ENCODE peak calls at places on chromosome 17, in nine cellular contexts. One of them, this sample, is unnamed.

GRCh38 chr17:54968954-54969400 is 412 bp downstream of the STXBP4 start:
- DNase-seq in posterior cingulate gyrus: peak
- DNase-seq in AG04449: no peak
- DNase-seq in lower lobe of right lung: no peak
- DNase-seq in NCI-H345: no peak
- DNase-seq in EL: peak
- DNase-seq in omental fat pad: no peak
- DNase-seq in small intestine: no peak
- DNase-seq in AG09309: no peak
- DNase-seq in this sample: no peak

GRCh38 chr17:4719684-4720221 is 9.3 kb downstream of the ARRB2 start:
- DNase-seq in omental fat pad: no peak
- DNase-seq in AG04449: no peak
- DNase-seq in lower lobe of right lung: peak
- DNase-seq in NCI-H345: no peak
- DNase-seq in posterior cingulate gyrus: no peak
- DNase-seq in EL: no peak
- DNase-seq in AG09309: no peak
- DNase-seq in small intestine: peak
- DNase-seq in this sample: no peak

GRCh38 chr17:17844079-17844478 is 7.3 kb upstream of the SREBF1 start:
- DNase-seq in EL: no peak
- DNase-seq in lower lobe of right lung: no peak
- DNase-seq in omental fat pad: no peak
- DNase-seq in NCI-H345: no peak
- DNase-seq in small intestine: no peak
- DNase-seq in AG09309: no peak
- DNase-seq in posterior cingulate gyrus: no peak
- DNase-seq in AG04449: no peak
- DNase-seq in this sample: no peak

GRCh38 chr17:12388206-12388605 is 277.5 kb upstream of the MYOCD start:
- DNase-seq in AG04449: peak
- DNase-seq in NCI-H345: no peak
- DNase-seq in omental fat pad: no peak
- DNase-seq in AG09309: no peak
- DNase-seq in small intestine: no peak
- DNase-seq in lower lobe of right lung: no peak
- DNase-seq in posterior cingulate gyrus: no peak
- DNase-seq in EL: peak
- DNase-seq in this sample: no peak

GRCh38 chr17:31571124-31571892 is 179.8 kb downstream of the RAB11FIP4 start:
- DNase-seq in small intestine: no peak
- DNase-seq in AG04449: no peak
- DNase-seq in omental fat pad: peak
- DNase-seq in lower lobe of right lung: no peak
- DNase-seq in posterior cingulate gyrus: no peak
- DNase-seq in NCI-H345: no peak
- DNase-seq in EL: peak
- DNase-seq in AG09309: no peak
- DNase-seq in this sample: no peak

GRCh38 chr17:51165680-51166197 is 472 bp upstream of the NME2 start:
- DNase-seq in AG04449: no peak
- DNase-seq in EL: peak
- DNase-seq in NCI-H345: no peak
- DNase-seq in small intestine: no peak
- DNase-seq in AG09309: no peak
- DNase-seq in omental fat pad: no peak
- DNase-seq in posterior cingulate gyrus: no peak
- DNase-seq in lower lobe of right lung: no peak
- DNase-seq in this sample: no peak

GRCh38 chr17:39231587-39232551 is 6.1 kb upstream of the STAC2 start:
- DNase-seq in posterior cingulate gyrus: no peak
- DNase-seq in lower lobe of right lung: peak
- DNase-seq in EL: peak
- DNase-seq in AG09309: no peak
- DNase-seq in small intestine: no peak
- DNase-seq in omental fat pad: no peak
- DNase-seq in NCI-H345: peak
- DNase-seq in AG04449: no peak
- DNase-seq in this sample: peak

GRCh38 chr17:40560592-40561293 is 4.5 kb downstream of the CCR7 start:
- DNase-seq in AG04449: no peak
- DNase-seq in AG09309: no peak
- DNase-seq in omental fat pad: no peak
- DNase-seq in posterior cingulate gyrus: no peak
- DNase-seq in small intestine: peak
- DNase-seq in lower lobe of right lung: no peak
- DNase-seq in EL: peak
- DNase-seq in NCI-H345: no peak
- DNase-seq in this sample: peak

GRCh38 chr17:81049973-81050551 is 15.1 kb downstream of the BAIAP2 start:
- DNase-seq in omental fat pad: no peak
- DNase-seq in posterior cingulate gyrus: no peak
- DNase-seq in AG09309: no peak
- DNase-seq in lower lobe of right lung: peak
- DNase-seq in NCI-H345: no peak
- DNase-seq in AG04449: no peak
- DNase-seq in small intestine: peak
- DNase-seq in EL: peak
- DNase-seq in this sample: no peak

GRCh38 chr17:36643086-36643685 is 41.8 kb downstream of the MRM1 start:
- DNase-seq in lower lobe of right lung: no peak
- DNase-seq in omental fat pad: no peak
- DNase-seq in AG04449: no peak
- DNase-seq in AG09309: no peak
- DNase-seq in NCI-H345: no peak
- DNase-seq in small intestine: no peak
- DNase-seq in posterior cingulate gyrus: no peak
- DNase-seq in EL: no peak
- DNase-seq in this sample: no peak

GRCh38 chr17:46191332-46192210 is 1.7 kb downstream of the KANSL1 start:
- DNase-seq in small intestine: peak
- DNase-seq in omental fat pad: no peak
- DNase-seq in AG09309: no peak
- DNase-seq in NCI-H345: peak
- DNase-seq in EL: peak
- DNase-seq in posterior cingulate gyrus: no peak
- DNase-seq in AG04449: no peak
- DNase-seq in lower lobe of right lung: no peak
- DNase-seq in this sample: no peak

GRCh38 chr17:33520404-33521032 is 227.4 kb upstream of the ASIC2 start:
- DNase-seq in NCI-H345: peak
- DNase-seq in EL: peak
- DNase-seq in lower lobe of right lung: peak
- DNase-seq in AG09309: no peak
- DNase-seq in omental fat pad: peak
- DNase-seq in AG04449: no peak
- DNase-seq in posterior cingulate gyrus: peak
- DNase-seq in small intestine: peak
- DNase-seq in this sample: no peak

GRCh38 chr17:9209781-9210370 is 188.6 kb downstream of the NTN1 start:
- DNase-seq in small intestine: no peak
- DNase-seq in AG04449: no peak
- DNase-seq in omental fat pad: no peak
- DNase-seq in NCI-H345: no peak
- DNase-seq in AG09309: no peak
- DNase-seq in lower lobe of right lung: no peak
- DNase-seq in EL: no peak
- DNase-seq in posterior cingulate gyrus: no peak
- DNase-seq in this sample: peak

GRCh38 chr17:9860851-9861250 is 35.1 kb downstream of the GLP2R start:
- DNase-seq in small intestine: no peak
- DNase-seq in AG04449: no peak
- DNase-seq in EL: no peak
- DNase-seq in NCI-H345: no peak
- DNase-seq in AG09309: no peak
- DNase-seq in omental fat pad: no peak
- DNase-seq in posterior cingulate gyrus: no peak
- DNase-seq in lower lobe of right lung: no peak
- DNase-seq in this sample: no peak

GRCh38 chr17:48596000-48596734 is 2.6 kb upstream of the HOXB5 start:
- DNase-seq in lower lobe of right lung: no peak
- DNase-seq in posterior cingulate gyrus: no peak
- DNase-seq in AG04449: no peak
- DNase-seq in small intestine: no peak
- DNase-seq in NCI-H345: no peak
- DNase-seq in EL: no peak
- DNase-seq in omental fat pad: no peak
- DNase-seq in AG09309: no peak
- DNase-seq in this sample: no peak

GRCh38 chr17:68450801-68451200 is 6.5 kb downstream of the WIPI1 start:
- DNase-seq in AG09309: no peak
- DNase-seq in omental fat pad: no peak
- DNase-seq in lower lobe of right lung: no peak
- DNase-seq in posterior cingulate gyrus: no peak
- DNase-seq in EL: no peak
- DNase-seq in small intestine: no peak
- DNase-seq in AG04449: no peak
- DNase-seq in NCI-H345: no peak
- DNase-seq in this sample: no peak

GRCh38 chr17:2390199-2390880 is 10.5 kb downstream of the MNT start:
- DNase-seq in AG09309: no peak
- DNase-seq in small intestine: no peak
- DNase-seq in AG04449: no peak
- DNase-seq in posterior cingulate gyrus: no peak
- DNase-seq in lower lobe of right lung: no peak
- DNase-seq in omental fat pad: no peak
- DNase-seq in EL: no peak
- DNase-seq in NCI-H345: no peak
- DNase-seq in this sample: no peak

GRCh38 chr17:77145635-77146632 is 5.2 kb downstream of the SEC14L1 start:
- DNase-seq in EL: peak
- DNase-seq in lower lobe of right lung: peak
- DNase-seq in AG09309: no peak
- DNase-seq in posterior cingulate gyrus: peak
- DNase-seq in NCI-H345: no peak
- DNase-seq in omental fat pad: no peak
- DNase-seq in AG04449: no peak
- DNase-seq in small intestine: peak
- DNase-seq in this sample: peak

GRCh38 chr17:51611585-51611984 is 351.2 kb downstream of the UTP18 start:
- DNase-seq in NCI-H345: no peak
- DNase-seq in EL: no peak
- DNase-seq in omental fat pad: no peak
- DNase-seq in posterior cingulate gyrus: no peak
- DNase-seq in small intestine: no peak
- DNase-seq in AG04449: no peak
- DNase-seq in lower lobe of right lung: no peak
- DNase-seq in AG09309: no peak
- DNase-seq in this sample: peak

GRCh38 chr17:37358098-37358829 is 17.5 kb upstream of the C17orf78 start:
- DNase-seq in NCI-H345: peak
- DNase-seq in EL: peak
- DNase-seq in posterior cingulate gyrus: peak
- DNase-seq in small intestine: peak
- DNase-seq in AG04449: no peak
- DNase-seq in omental fat pad: peak
- DNase-seq in lower lobe of right lung: peak
- DNase-seq in AG09309: no peak
- DNase-seq in this sample: peak

GRCh38 chr17:68515238-68515637 is 3.0 kb downstream of the PRKAR1A start:
- DNase-seq in NCI-H345: no peak
- DNase-seq in lower lobe of right lung: no peak
- DNase-seq in small intestine: no peak
- DNase-seq in EL: no peak
- DNase-seq in AG04449: no peak
- DNase-seq in omental fat pad: no peak
- DNase-seq in AG09309: no peak
- DNase-seq in posterior cingulate gyrus: no peak
- DNase-seq in this sample: no peak

GRCh38 chr17:68906638-68907037 is 48.6 kb downstream of the ABCA8 start:
- DNase-seq in AG04449: no peak
- DNase-seq in posterior cingulate gyrus: no peak
- DNase-seq in omental fat pad: no peak
- DNase-seq in AG09309: no peak
- DNase-seq in NCI-H345: no peak
- DNase-seq in small intestine: peak
- DNase-seq in EL: no peak
- DNase-seq in lower lobe of right lung: no peak
- DNase-seq in this sample: no peak

GRCh38 chr17:68057531-68057952 is 22.0 kb downstream of the KPNA2 start:
- DNase-seq in AG04449: no peak
- DNase-seq in posterior cingulate gyrus: no peak
- DNase-seq in small intestine: peak
- DNase-seq in lower lobe of right lung: no peak
- DNase-seq in AG09309: no peak
- DNase-seq in omental fat pad: no peak
- DNase-seq in EL: peak
- DNase-seq in NCI-H345: no peak
- DNase-seq in this sample: no peak

GRCh38 chr17:29640413-29640812 is 17.7 kb upstream of the CORO6 start:
- DNase-seq in omental fat pad: no peak
- DNase-seq in AG09309: peak
- DNase-seq in lower lobe of right lung: no peak
- DNase-seq in EL: peak
- DNase-seq in posterior cingulate gyrus: no peak
- DNase-seq in small intestine: no peak
- DNase-seq in NCI-H345: no peak
- DNase-seq in AG04449: peak
- DNase-seq in this sample: no peak

GRCh38 chr17:81291662-81292061 is 3.4 kb downstream of the SLC38A10 start:
- DNase-seq in EL: peak
- DNase-seq in lower lobe of right lung: peak
- DNase-seq in AG04449: no peak
- DNase-seq in AG09309: no peak
- DNase-seq in NCI-H345: peak
- DNase-seq in posterior cingulate gyrus: no peak
- DNase-seq in omental fat pad: no peak
- DNase-seq in small intestine: peak
- DNase-seq in this sample: peak

GRCh38 chr17:8702996-8703395 is 41.6 kb downstream of the CCDC42 start:
- DNase-seq in AG09309: no peak
- DNase-seq in small intestine: no peak
- DNase-seq in EL: no peak
- DNase-seq in lower lobe of right lung: no peak
- DNase-seq in NCI-H345: no peak
- DNase-seq in omental fat pad: no peak
- DNase-seq in AG04449: no peak
- DNase-seq in posterior cingulate gyrus: no peak
- DNase-seq in this sample: no peak

GRCh38 chr17:3804503-3804931 is 3.5 kb upstream of the ITGAE start:
- DNase-seq in posterior cingulate gyrus: no peak
- DNase-seq in NCI-H345: no peak
- DNase-seq in AG09309: no peak
- DNase-seq in omental fat pad: no peak
- DNase-seq in lower lobe of right lung: no peak
- DNase-seq in small intestine: peak
- DNase-seq in AG04449: no peak
- DNase-seq in EL: peak
- DNase-seq in this sample: no peak

GRCh38 chr17:35793257-35793656 is 2.2 kb downstream of the MMP28 start:
- DNase-seq in EL: no peak
- DNase-seq in lower lobe of right lung: no peak
- DNase-seq in posterior cingulate gyrus: no peak
- DNase-seq in small intestine: no peak
- DNase-seq in AG04449: no peak
- DNase-seq in NCI-H345: no peak
- DNase-seq in omental fat pad: no peak
- DNase-seq in AG09309: no peak
- DNase-seq in this sample: no peak

GRCh38 chr17:70405492-70406220 is 236.3 kb downstream of the KCNJ2 start:
- DNase-seq in NCI-H345: no peak
- DNase-seq in AG04449: peak
- DNase-seq in omental fat pad: no peak
- DNase-seq in small intestine: no peak
- DNase-seq in lower lobe of right lung: no peak
- DNase-seq in AG09309: peak
- DNase-seq in posterior cingulate gyrus: no peak
- DNase-seq in EL: peak
- DNase-seq in this sample: no peak

GRCh38 chr17:8964801-8965393 is 610 bp downstream of the PIK3R5 start:
- DNase-seq in omental fat pad: no peak
- DNase-seq in posterior cingulate gyrus: no peak
- DNase-seq in lower lobe of right lung: peak
- DNase-seq in small intestine: peak
- DNase-seq in NCI-H345: no peak
- DNase-seq in AG09309: no peak
- DNase-seq in EL: no peak
- DNase-seq in AG04449: no peak
- DNase-seq in this sample: peak

GRCh38 chr17:17151962-17152361 is 54.2 kb downstream of the PLD6 start:
- DNase-seq in small intestine: no peak
- DNase-seq in omental fat pad: peak
- DNase-seq in posterior cingulate gyrus: peak
- DNase-seq in lower lobe of right lung: peak
- DNase-seq in AG09309: peak
- DNase-seq in EL: peak
- DNase-seq in NCI-H345: no peak
- DNase-seq in AG04449: peak
- DNase-seq in this sample: peak

This sample was measured in spleen.